ENCODE peak calls at places on chromosomes 13 and 19, in six cellular contexts. B is ureter; F is stimulated activated CD4-positive, alpha-beta T cell treated with anti-CD3 and anti-CD28 coated beads, Interleukin-1b, Interleukin-23, amount 100 ng/mL, for 24 hours; K is HTR-8/SVneo; R is CD8-positive, alpha-beta memory T cell; I is A549. E is an unnamed sample.

GRCh38 chr19:4873930-4874329 is 6.5 kb upstream of the PLIN3 start:
- DNase-seq in B (no peak), F (no peak), K (no peak), R (no peak), I (no peak), E (no peak)

GRCh38 chr19:5147971-5148793 is 179.3 kb downstream of the KDM4B start:
- DNase-seq in B (no peak), F (no peak), K (no peak), R (no peak), I (no peak), E (no peak)

GRCh38 chr13:27411393-27411792 is 13.0 kb upstream of the GTF3A start:
- DNase-seq in B (no peak), F (no peak), K (no peak), R (no peak), I (no peak), E (no peak)

GRCh38 chr19:3852614-3853254 is 16.1 kb downstream of the ZFR2 start:
- DNase-seq in B (no peak), F (no peak), K (peak), R (peak), I (peak), E (peak)

GRCh38 chr19:37951816-37952210 is 44.8 kb downstream of the SIPA1L3 start:
- DNase-seq in B (no peak), F (no peak), K (no peak), R (no peak), I (no peak), E (no peak)

GRCh38 chr19:40600086-40600917 is 867 bp upstream of the LTBP4 start:
- DNase-seq in B (no peak), F (no peak), K (no peak), R (no peak), I (no peak), E (no peak)

GRCh38 chr13:94352057-94352456 is 127.4 kb downstream of the DCT start:
- DNase-seq in B (no peak), F (no peak), K (no peak), R (no peak), I (no peak), E (no peak)

GRCh38 chr19:1259873-1260748 is 9.0 kb upstream of the CIRBP start:
- DNase-seq in B (no peak), F (no peak), K (no peak), R (peak), I (no peak), E (no peak)

GRCh38 chr19:41302624-41303351 is 7.2 kb upstream of the CCDC97 start:
- DNase-seq in B (no peak), F (peak), K (no peak), R (peak), I (no peak), E (no peak)

GRCh38 chr19:926595-927043 is 784 bp downstream of the ARID3A start:
- DNase-seq in B (no peak), F (no peak), K (no peak), R (no peak), I (no peak), E (no peak)

GRCh38 chr19:41442473-41443360 is at the start of gene ERICH4:
- DNase-seq in B (no peak), F (no peak), K (no peak), R (no peak), I (no peak), E (no peak)

GRCh38 chr19:3697094-3697493 is 3.2 kb downstream of the PIP5K1C start:
- DNase-seq in B (no peak), F (no peak), K (no peak), R (no peak), I (no peak), E (no peak)

GRCh38 chr19:52398091-52398461 is 427 bp downstream of the ZNF528 start:
- DNase-seq in B (no peak), F (no peak), K (no peak), R (no peak), I (no peak), E (no peak)

GRCh38 chr19:812819-813358 is 8.9 kb downstream of the PLPPR3 start:
- DNase-seq in B (no peak), F (no peak), K (no peak), R (no peak), I (no peak), E (no peak)

GRCh38 chr19:2527716-2528115 is 51.8 kb downstream of the GADD45B start:
- DNase-seq in B (no peak), F (no peak), K (no peak), R (no peak), I (no peak), E (no peak)

GRCh38 chr13:57631607-57632275 is at the start of gene PCDH17:
- DNase-seq in B (no peak), F (no peak), K (peak), R (no peak), I (no peak), E (no peak)

GRCh38 chr19:40775632-40776022 is 306 bp downstream of the MIA start:
- DNase-seq in B (no peak), F (no peak), K (no peak), R (no peak), I (no peak), E (no peak)

GRCh38 chr13:74406439-74406838 is 272.2 kb upstream of the KLF12 start:
- DNase-seq in B (no peak), F (no peak), K (no peak), R (no peak), I (no peak), E (no peak)

GRCh38 chr13:40401911-40402776 is 264.3 kb downstream of the FOXO1 start:
- DNase-seq in B (peak), F (no peak), K (peak), R (no peak), I (peak), E (peak)

GRCh38 chr13:32962342-32962741 is 53.9 kb upstream of the KL start:
- DNase-seq in B (no peak), F (no peak), K (no peak), R (no peak), I (no peak), E (no peak)

GRCh38 chr19:38813323-38813722 is 578 bp upstream of the LGALS4 start:
- DNase-seq in B (no peak), F (no peak), K (no peak), R (no peak), I (no peak), E (no peak)

GRCh38 chr13:52412128-52412527 is 6.2 kb upstream of the THSD1 start:
- DNase-seq in B (no peak), F (no peak), K (no peak), R (no peak), I (no peak), E (no peak)

GRCh38 chr13:66508153-66508909 is 721.8 kb downstream of the PCDH9 start:
- DNase-seq in B (no peak), F (no peak), K (no peak), R (no peak), I (no peak), E (no peak)

GRCh38 chr19:2330632-2331284 is 2.3 kb downstream of the SPPL2B start:
- DNase-seq in B (no peak), F (no peak), K (no peak), R (no peak), I (no peak), E (no peak)

GRCh38 chr13:44523176-44524017 is 52.7 kb downstream of the TSC22D1 start:
- DNase-seq in B (no peak), F (no peak), K (peak), R (no peak), I (peak), E (peak)

GRCh38 chr19:38452430-38453366 is 19.2 kb downstream of the RYR1 start:
- DNase-seq in B (no peak), F (no peak), K (no peak), R (no peak), I (no peak), E (peak)

GRCh38 chr13:94154362-94154761 is 325.1 kb downstream of the DCT start:
- DNase-seq in B (peak), F (no peak), K (peak), R (no peak), I (no peak), E (no peak)

E was measured in HCT116.